ENCODE peak calls at places on chromosome 15, in four cellular contexts. X, R, G and F are unnamed samples.
A peak's percentile ranks its signal among the peaks of the same experiment; 100 is the strongest.

GRCh38 chr15:101583284-101583683 is 68.9 kb downstream of the TM2D3 start:
- DNase-seq in G (no peak), R (no peak), X (no peak), F (no peak)

GRCh38 chr15:63236272-63236671 is 41.1 kb upstream of the APH1B start:
- DNase-seq in R (no peak), X (peak; percentile 55), G (no peak), F (peak; percentile 33)

GRCh38 chr15:95894407-95894956 is 436.0 kb upstream of the NR2F2 start:
- DNase-seq in G (no peak), R (no peak), X (no peak), F (no peak)

GRCh38 chr15:37536967-37537624 is 397.3 kb upstream of the TMCO5A start:
- DNase-seq in G (no peak), X (no peak), R (no peak), F (no peak)

GRCh38 chr15:53251998-53252397 is 461.9 kb upstream of the ONECUT1 start:
- DNase-seq in G (no peak), X (no peak), R (no peak), F (no peak)

GRCh38 chr15:55267401-55268053 is 22.1 kb downstream of the RAB27A start:
- DNase-seq in R (no peak), G (no peak), X (peak; percentile 50), F (no peak)

GRCh38 chr15:66701422-66702034 is 508 bp upstream of the SMAD6 start:
- DNase-seq in X (peak; percentile 77), G (peak; percentile 26), R (peak; percentile 28), F (peak; percentile 75)

GRCh38 chr15:55420171-55420871 is 12.0 kb downstream of the PIERCE2 start:
- DNase-seq in X (no peak), R (no peak), G (no peak), F (no peak)

GRCh38 chr15:45100884-45101622 is 12.9 kb downstream of the DUOX2 start:
- DNase-seq in G (no peak), R (no peak), X (no peak), F (no peak)

GRCh38 chr15:89332446-89332845 is 2.2 kb downstream of the POLG start:
- DNase-seq in G (no peak), R (no peak), X (no peak), F (peak; percentile 65)

GRCh38 chr15:31160297-31160696 is 58.8 kb upstream of the TRPM1 start:
- DNase-seq in X (no peak), G (no peak), R (no peak), F (no peak)

GRCh38 chr15:48149858-48150257 is 28.2 kb downstream of the MYEF2 start:
- DNase-seq in R (no peak), X (no peak), G (no peak), F (no peak)

GRCh38 chr15:79314811-79315210 is 3.9 kb downstream of the TMED3 start:
- DNase-seq in R (no peak), X (no peak), G (peak; percentile 88), F (no peak)

GRCh38 chr15:68541743-68542142 is 37.0 kb upstream of the CORO2B start:
- DNase-seq in R (no peak), X (no peak), G (no peak), F (no peak)

GRCh38 chr15:77749998-77750540 is 117.4 kb upstream of the LINGO1 start:
- DNase-seq in G (no peak), R (no peak), X (no peak), F (no peak)

GRCh38 chr15:50046159-50046558 is 72.9 kb downstream of the ATP8B4 start:
- DNase-seq in X (no peak), G (no peak), R (no peak), F (no peak)

GRCh38 chr15:29064731-29065130 is 179.0 kb downstream of the APBA2 start:
- DNase-seq in X (no peak), R (no peak), G (no peak), F (no peak)

GRCh38 chr15:59436774-59437472 is 1.1 kb upstream of the FAM81A start:
- DNase-seq in G (no peak), R (no peak), X (no peak), F (no peak)

GRCh38 chr15:45385568-45385967 is 7.2 kb upstream of the GATM start:
- DNase-seq in X (no peak), R (no peak), G (no peak), F (no peak)

GRCh38 chr15:60152386-60152785 is 148.3 kb downstream of the FOXB1 start:
- DNase-seq in X (no peak), G (no peak), R (no peak), F (no peak)

GRCh38 chr15:64894395-64895056 is 17.2 kb upstream of the ANKDD1A start:
- DNase-seq in X (peak; percentile 48), R (no peak), G (no peak), F (no peak)